ENCODE peak calls at places on chromosomes 4 and X, in eight cellular contexts. One of them, this sample, is unnamed.

GRCh38 chr4:183349673-183350072 is 27.4 kb upstream of the CLDN24 start:
- ATAC-seq in K562: peak
- ATAC-seq in HepG2: no peak
- ATAC-seq in HCT116: no peak
- ATAC-seq in Panc1: no peak
- ATAC-seq in GM12878: no peak
- ATAC-seq in GM23338: no peak
- ATAC-seq in upper lobe of left lung: no peak
- ATAC-seq in this sample: no peak

GRCh38 chr4:138400528-138400927 is 158.4 kb upstream of the SLC7A11 start:
- ATAC-seq in GM23338: no peak
- ATAC-seq in HepG2: no peak
- ATAC-seq in GM12878: no peak
- ATAC-seq in K562: no peak
- ATAC-seq in upper lobe of left lung: no peak
- ATAC-seq in HCT116: no peak
- ATAC-seq in Panc1: no peak
- ATAC-seq in this sample: no peak

GRCh38 chr4:113607147-113607720 is 154.3 kb downstream of the CAMK2D start:
- ATAC-seq in HCT116: no peak
- ATAC-seq in upper lobe of left lung: no peak
- ATAC-seq in HepG2: no peak
- ATAC-seq in K562: peak
- ATAC-seq in Panc1: no peak
- ATAC-seq in GM23338: no peak
- ATAC-seq in GM12878: peak
- ATAC-seq in this sample: no peak

GRCh38 chrX:50770702-50771101 is 43.3 kb downstream of the SHROOM4 start:
- ATAC-seq in HCT116: no peak
- ATAC-seq in upper lobe of left lung: peak
- ATAC-seq in HepG2: peak
- ATAC-seq in GM23338: no peak
- ATAC-seq in K562: no peak
- ATAC-seq in Panc1: no peak
- ATAC-seq in GM12878: no peak
- ATAC-seq in this sample: no peak

GRCh38 chr4:127783026-127783769 is 1.1 kb downstream of the HSPA4L start:
- ATAC-seq in HepG2: peak
- ATAC-seq in upper lobe of left lung: peak
- ATAC-seq in K562: peak
- ATAC-seq in GM23338: peak
- ATAC-seq in GM12878: peak
- ATAC-seq in HCT116: peak
- ATAC-seq in Panc1: peak
- ATAC-seq in this sample: peak

GRCh38 chr4:7530932-7531639 is 96.4 kb upstream of the PSAPL1 start:
- ATAC-seq in upper lobe of left lung: no peak
- ATAC-seq in Panc1: no peak
- ATAC-seq in HCT116: no peak
- ATAC-seq in GM23338: no peak
- ATAC-seq in HepG2: peak
- ATAC-seq in K562: no peak
- ATAC-seq in GM12878: no peak
- ATAC-seq in this sample: no peak

GRCh38 chr4:143381171-143382118 is 44.8 kb downstream of the GAB1 start:
- ATAC-seq in upper lobe of left lung: peak
- ATAC-seq in HepG2: no peak
- ATAC-seq in GM12878: peak
- ATAC-seq in Panc1: no peak
- ATAC-seq in GM23338: peak
- ATAC-seq in HCT116: no peak
- ATAC-seq in K562: peak
- ATAC-seq in this sample: peak

GRCh38 chrX:9746148-9746880 is 19.3 kb downstream of the GPR143 start:
- ATAC-seq in GM23338: no peak
- ATAC-seq in GM12878: peak
- ATAC-seq in upper lobe of left lung: no peak
- ATAC-seq in Panc1: no peak
- ATAC-seq in K562: no peak
- ATAC-seq in HepG2: no peak
- ATAC-seq in HCT116: no peak
- ATAC-seq in this sample: no peak

GRCh38 chrX:96861228-96861627 is 22.5 kb upstream of the RPA4 start:
- ATAC-seq in GM12878: peak
- ATAC-seq in GM23338: no peak
- ATAC-seq in Panc1: no peak
- ATAC-seq in upper lobe of left lung: no peak
- ATAC-seq in HCT116: no peak
- ATAC-seq in K562: no peak
- ATAC-seq in HepG2: no peak
- ATAC-seq in this sample: no peak

GRCh38 chrX:48474127-48474526 is 1.9 kb upstream of the FTSJ1 start:
- ATAC-seq in upper lobe of left lung: no peak
- ATAC-seq in GM12878: no peak
- ATAC-seq in HepG2: no peak
- ATAC-seq in K562: peak
- ATAC-seq in GM23338: peak
- ATAC-seq in Panc1: no peak
- ATAC-seq in HCT116: no peak
- ATAC-seq in this sample: no peak

GRCh38 chrX:48475295-48475694 is 704 bp upstream of the FTSJ1 start:
- ATAC-seq in HCT116: peak
- ATAC-seq in Panc1: no peak
- ATAC-seq in GM12878: peak
- ATAC-seq in K562: peak
- ATAC-seq in upper lobe of left lung: no peak
- ATAC-seq in GM23338: no peak
- ATAC-seq in HepG2: peak
- ATAC-seq in this sample: no peak

GRCh38 chrX:48476919-48477318 is 920 bp downstream of the FTSJ1 start:
- ATAC-seq in upper lobe of left lung: no peak
- ATAC-seq in HCT116: no peak
- ATAC-seq in GM23338: no peak
- ATAC-seq in HepG2: no peak
- ATAC-seq in K562: no peak
- ATAC-seq in GM12878: no peak
- ATAC-seq in Panc1: no peak
- ATAC-seq in this sample: no peak

GRCh38 chrX:48474581-48474980 is 1.4 kb upstream of the FTSJ1 start:
- ATAC-seq in GM12878: no peak
- ATAC-seq in Panc1: no peak
- ATAC-seq in HCT116: no peak
- ATAC-seq in upper lobe of left lung: no peak
- ATAC-seq in K562: no peak
- ATAC-seq in HepG2: no peak
- ATAC-seq in GM23338: no peak
- ATAC-seq in this sample: no peak

DNA sequence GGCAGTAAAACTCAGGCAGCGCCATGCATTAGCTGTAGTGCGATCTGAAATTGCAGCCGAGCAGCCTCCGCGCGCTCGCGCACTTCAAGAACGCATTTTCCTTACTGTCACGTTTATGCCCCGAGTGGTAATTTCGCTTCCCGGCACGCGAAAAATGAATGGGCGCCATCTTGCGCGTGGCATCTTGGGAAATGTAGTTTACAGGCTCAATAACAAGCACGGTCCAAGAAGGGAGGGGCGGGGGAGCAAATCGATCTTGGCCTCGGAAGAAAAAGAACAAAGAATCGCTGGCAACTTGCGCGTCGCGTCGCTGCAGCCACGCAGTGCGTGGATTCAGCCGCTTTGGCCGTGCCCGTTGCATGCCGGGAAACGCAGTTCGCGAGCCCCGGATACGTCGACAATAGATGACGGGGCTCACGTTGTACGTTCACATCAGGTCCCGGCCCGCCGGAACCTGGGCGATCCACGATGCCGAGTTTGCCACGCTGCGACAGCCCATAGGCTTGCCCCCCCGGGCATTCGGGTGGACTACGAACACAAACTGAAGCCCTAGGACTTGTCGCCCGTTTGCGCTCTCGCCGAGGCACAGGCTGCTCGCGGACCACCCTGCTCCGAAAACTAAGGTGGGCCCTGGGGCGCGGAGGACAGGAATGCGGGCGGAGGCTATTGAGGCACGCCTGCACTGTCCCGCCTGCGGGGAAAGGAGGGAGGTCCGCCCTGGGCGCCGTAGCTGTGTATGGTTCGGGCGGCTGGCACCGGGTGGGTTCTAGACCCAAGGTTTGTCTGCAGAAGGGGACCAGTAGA is at the start of gene FTSJ1:
- ATAC-seq in K562: peak
- ATAC-seq in GM12878: peak
- ATAC-seq in GM23338: peak
- ATAC-seq in HepG2: peak
- ATAC-seq in upper lobe of left lung: peak
- ATAC-seq in HCT116: peak
- ATAC-seq in Panc1: peak
- ATAC-seq in this sample: peak
- TF ChIP-seq POLR2AphosphoS5 in K562: no peak
- TF ChIP-seq POLR2AphosphoS5 in GM12878: peak
- TF ChIP-seq POLR2AphosphoS5 in GM23338: peak
- TF ChIP-seq POLR2AphosphoS5 in HepG2: peak
- TF ChIP-seq POLR2AphosphoS5 in upper lobe of left lung: peak
- TF ChIP-seq POLR2AphosphoS5 in HCT116: peak
- TF ChIP-seq POLR2AphosphoS5 in Panc1: peak
- TF ChIP-seq POLR2AphosphoS5 in this sample: peak

GRCh38 chr4:76078033-76078613 is 3.6 kb downstream of the ART3 start:
- ATAC-seq in HCT116: no peak
- ATAC-seq in upper lobe of left lung: no peak
- ATAC-seq in GM23338: no peak
- ATAC-seq in Panc1: no peak
- ATAC-seq in K562: no peak
- ATAC-seq in HepG2: no peak
- ATAC-seq in GM12878: no peak
- ATAC-seq in this sample: no peak
- TF ChIP-seq POLR2AphosphoS5 in HCT116: no peak
- TF ChIP-seq POLR2AphosphoS5 in upper lobe of left lung: no peak
- TF ChIP-seq POLR2AphosphoS5 in GM23338: no peak
- TF ChIP-seq POLR2AphosphoS5 in Panc1: no peak
- TF ChIP-seq POLR2AphosphoS5 in K562: no peak
- TF ChIP-seq POLR2AphosphoS5 in HepG2: no peak
- TF ChIP-seq POLR2AphosphoS5 in GM12878: no peak
- TF ChIP-seq POLR2AphosphoS5 in this sample: peak

GRCh38 chr4:153010137-153010536 is 74.0 kb downstream of the FHDC1 start:
- ATAC-seq in upper lobe of left lung: no peak
- ATAC-seq in Panc1: no peak
- ATAC-seq in GM23338: no peak
- ATAC-seq in HepG2: no peak
- ATAC-seq in GM12878: no peak
- ATAC-seq in K562: no peak
- ATAC-seq in HCT116: no peak
- ATAC-seq in this sample: no peak
- TF ChIP-seq POLR2AphosphoS5 in upper lobe of left lung: no peak
- TF ChIP-seq POLR2AphosphoS5 in Panc1: no peak
- TF ChIP-seq POLR2AphosphoS5 in GM23338: no peak
- TF ChIP-seq POLR2AphosphoS5 in HepG2: no peak
- TF ChIP-seq POLR2AphosphoS5 in GM12878: no peak
- TF ChIP-seq POLR2AphosphoS5 in K562: no peak
- TF ChIP-seq POLR2AphosphoS5 in HCT116: no peak
- TF ChIP-seq POLR2AphosphoS5 in this sample: no peak

GRCh38 chrX:118976599-118977340 is 2.4 kb downstream of the LONRF3 start:
- ATAC-seq in HepG2: peak
- ATAC-seq in K562: peak
- ATAC-seq in Panc1: peak
- ATAC-seq in GM12878: peak
- ATAC-seq in HCT116: peak
- ATAC-seq in upper lobe of left lung: peak
- ATAC-seq in GM23338: peak
- ATAC-seq in this sample: peak

GRCh38 chrX:118973389-118974087 is 880 bp upstream of the LONRF3 start:
- ATAC-seq in HCT116: no peak
- ATAC-seq in Panc1: no peak
- ATAC-seq in GM23338: no peak
- ATAC-seq in GM12878: no peak
- ATAC-seq in upper lobe of left lung: no peak
- ATAC-seq in HepG2: peak
- ATAC-seq in K562: no peak
- ATAC-seq in this sample: peak

GRCh38 chrX:118974908-118975671 is 672 bp downstream of the LONRF3 start:
- ATAC-seq in K562: peak
- ATAC-seq in HCT116: peak
- ATAC-seq in GM12878: peak
- ATAC-seq in GM23338: peak
- ATAC-seq in Panc1: peak
- ATAC-seq in upper lobe of left lung: peak
- ATAC-seq in HepG2: peak
- ATAC-seq in this sample: peak

GRCh38 chrX:118975831-118976598 is 1.6 kb downstream of the LONRF3 start:
- ATAC-seq in GM23338: peak
- ATAC-seq in Panc1: peak
- ATAC-seq in GM12878: peak
- ATAC-seq in HCT116: peak
- ATAC-seq in upper lobe of left lung: peak
- ATAC-seq in HepG2: peak
- ATAC-seq in K562: peak
- ATAC-seq in this sample: peak

GRCh38 chrX:118974088-118974907 is at the start of gene LONRF3:
- ATAC-seq in upper lobe of left lung: no peak
- ATAC-seq in GM12878: no peak
- ATAC-seq in Panc1: peak
- ATAC-seq in HepG2: peak
- ATAC-seq in GM23338: no peak
- ATAC-seq in K562: peak
- ATAC-seq in HCT116: peak
- ATAC-seq in this sample: peak
- TF ChIP-seq POLR2AphosphoS5 in upper lobe of left lung: peak
- TF ChIP-seq POLR2AphosphoS5 in GM12878: no peak
- TF ChIP-seq POLR2AphosphoS5 in Panc1: peak
- TF ChIP-seq POLR2AphosphoS5 in HepG2: peak
- TF ChIP-seq POLR2AphosphoS5 in GM23338: no peak
- TF ChIP-seq POLR2AphosphoS5 in K562: no peak
- TF ChIP-seq POLR2AphosphoS5 in HCT116: peak
- TF ChIP-seq POLR2AphosphoS5 in this sample: peak

GRCh38 chrX:142499992-142500391 is 294.9 kb upstream of the MAGEC2 start:
- ATAC-seq in HCT116: no peak
- ATAC-seq in GM12878: no peak
- ATAC-seq in upper lobe of left lung: no peak
- ATAC-seq in K562: no peak
- ATAC-seq in GM23338: no peak
- ATAC-seq in Panc1: no peak
- ATAC-seq in HepG2: no peak
- ATAC-seq in this sample: no peak

GRCh38 chrX:142505839-142506238 is 300.7 kb upstream of the MAGEC2 start:
- ATAC-seq in upper lobe of left lung: no peak
- ATAC-seq in Panc1: no peak
- ATAC-seq in GM12878: no peak
- ATAC-seq in HCT116: no peak
- ATAC-seq in K562: no peak
- ATAC-seq in HepG2: no peak
- ATAC-seq in GM23338: no peak
- ATAC-seq in this sample: no peak
- TF ChIP-seq POLR2AphosphoS5 in upper lobe of left lung: no peak
- TF ChIP-seq POLR2AphosphoS5 in Panc1: no peak
- TF ChIP-seq POLR2AphosphoS5 in GM12878: no peak
- TF ChIP-seq POLR2AphosphoS5 in HCT116: no peak
- TF ChIP-seq POLR2AphosphoS5 in K562: no peak
- TF ChIP-seq POLR2AphosphoS5 in HepG2: no peak
- TF ChIP-seq POLR2AphosphoS5 in GM23338: no peak
- TF ChIP-seq POLR2AphosphoS5 in this sample: no peak

GRCh38 chr4:120000591-120001296 is 65.9 kb downstream of the MAD2L1 start:
- ATAC-seq in GM23338: no peak
- ATAC-seq in HCT116: no peak
- ATAC-seq in K562: no peak
- ATAC-seq in GM12878: no peak
- ATAC-seq in Panc1: no peak
- ATAC-seq in HepG2: no peak
- ATAC-seq in upper lobe of left lung: no peak
- ATAC-seq in this sample: no peak
- TF ChIP-seq POLR2AphosphoS5 in GM23338: no peak
- TF ChIP-seq POLR2AphosphoS5 in HCT116: no peak
- TF ChIP-seq POLR2AphosphoS5 in K562: no peak
- TF ChIP-seq POLR2AphosphoS5 in GM12878: no peak
- TF ChIP-seq POLR2AphosphoS5 in Panc1: no peak
- TF ChIP-seq POLR2AphosphoS5 in HepG2: no peak
- TF ChIP-seq POLR2AphosphoS5 in upper lobe of left lung: no peak
- TF ChIP-seq POLR2AphosphoS5 in this sample: no peak

This sample was measured in gastroesophageal sphincter.